ENCODE peak calls at places on chromosome 12, in six cellular contexts. Z is IMR-90, X is neuronal stem cell, R is mesendoderm, H is H1, F is trophoblast cell. J is an unnamed sample.

GRCh38 chr12:38508246-38508645 is 191.7 kb downstream of the ALG10B start:
- DNase-seq in Z (no peak), X (no peak), R (peak), H (no peak), F (no peak), J (no peak)

GRCh38 chr12:56158926-56159461 is 835 bp downstream of the MYL6 start:
- DNase-seq in Z (peak), X (peak), R (peak), H (no peak), F (peak), J (peak)

GRCh38 chr12:14774944-14775651 is 28.2 kb downstream of the WBP11 start:
- DNase-seq in Z (peak), X (no peak), R (peak), H (no peak), F (peak), J (peak)

GRCh38 chr12:63802012-63802608 is 22.4 kb downstream of the RXYLT1 start:
- DNase-seq in Z (peak), X (no peak), R (peak), H (no peak), F (no peak), J (peak)

GRCh38 chr12:53324113-53324778 is 2.8 kb upstream of the AAAS start:
- DNase-seq in Z (no peak), X (no peak), R (no peak), H (no peak), F (no peak), J (peak)

GRCh38 chr12:62472472-62472871 is 5.8 kb downstream of the MON2 start:
- DNase-seq in Z (no peak), X (no peak), R (peak), H (no peak), F (no peak), J (no peak)

GRCh38 chr12:26434299-26434915 is 239.0 kb downstream of the SSPN start:
- DNase-seq in Z (peak), X (peak), R (peak), H (peak), F (peak), J (peak)

GRCh38 chr12:41778934-41779333 is 365.7 kb downstream of the GXYLT1 start:
- DNase-seq in Z (no peak), X (no peak), R (no peak), H (no peak), F (no peak), J (no peak)

GRCh38 chr12:71460850-71461609 is 21.4 kb downstream of the LGR5 start:
- DNase-seq in Z (no peak), X (no peak), R (peak), H (no peak), F (no peak), J (no peak)

GRCh38 chr12:6384499-6385436 is 806 bp downstream of the LTBR start:
- DNase-seq in Z (no peak), X (no peak), R (no peak), H (no peak), F (no peak), J (no peak)
- H3K18ac ChIP-seq in Z (peak), X (peak), R (peak), H (peak), F (peak), J (peak)

DNA sequence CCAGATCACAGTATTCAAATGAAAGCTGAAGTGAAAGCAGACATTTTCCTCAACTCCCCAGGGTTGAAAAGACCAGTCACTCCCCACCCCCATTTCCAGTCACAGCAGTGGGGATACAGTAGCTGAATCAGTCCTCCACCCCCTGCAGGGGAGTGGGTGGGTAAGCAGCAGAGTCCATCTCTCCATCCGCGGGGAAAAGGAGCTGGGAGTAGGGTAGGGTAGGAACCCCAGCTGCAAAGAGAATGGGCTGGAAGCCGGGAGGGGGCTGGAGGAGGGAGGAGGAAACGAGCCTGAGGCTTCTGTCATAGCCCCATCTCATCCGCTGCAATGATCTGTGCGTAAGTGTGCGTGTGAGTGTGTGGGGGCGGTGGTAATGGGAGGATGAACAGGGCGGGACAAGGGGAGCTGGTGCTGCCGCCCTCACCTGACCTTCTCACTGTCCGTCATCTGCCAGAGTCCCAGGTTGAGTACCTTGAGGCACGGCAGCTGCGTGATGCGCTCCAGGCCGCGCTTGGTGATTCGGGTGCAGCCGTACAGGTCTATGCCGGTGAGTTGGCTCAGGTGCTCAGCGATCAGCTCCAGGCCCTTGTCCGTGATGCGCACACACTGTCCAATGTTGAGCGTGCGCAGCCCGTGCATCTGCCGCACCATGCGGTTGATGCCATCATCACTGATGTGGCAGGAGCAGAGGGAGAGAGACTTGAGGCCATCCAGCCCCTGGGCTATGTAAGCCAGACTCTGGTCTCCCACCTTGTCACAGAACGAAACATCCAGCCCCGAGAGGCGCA is 1.7 kb downstream of the FBXL14 start:
- DNase-seq in Z (peak), X (peak), R (peak), H (no peak), F (no peak), J (peak)
- H3K27ac ChIP-seq in Z (peak), X (peak), R (no peak), H (no peak), F (no peak), J (peak)

GRCh38 chr12:103799504-103800251 is 41.4 kb downstream of the NT5DC3 start:
- DNase-seq in Z (peak), X (no peak), R (peak), H (no peak), F (peak), J (peak)
- H3K4me3 ChIP-seq in Z (no peak), X (no peak), R (no peak), H (no peak), F (no peak), J (peak)

GRCh38 chr12:6925543-6926279 is 2.0 kb upstream of the ATN1 start:
- DNase-seq in Z (peak), X (peak), R (peak), H (no peak), F (no peak), J (peak)
- H3K18ac ChIP-seq in Z (peak), X (peak), R (peak), H (peak), F (peak), J (peak)

DNA sequence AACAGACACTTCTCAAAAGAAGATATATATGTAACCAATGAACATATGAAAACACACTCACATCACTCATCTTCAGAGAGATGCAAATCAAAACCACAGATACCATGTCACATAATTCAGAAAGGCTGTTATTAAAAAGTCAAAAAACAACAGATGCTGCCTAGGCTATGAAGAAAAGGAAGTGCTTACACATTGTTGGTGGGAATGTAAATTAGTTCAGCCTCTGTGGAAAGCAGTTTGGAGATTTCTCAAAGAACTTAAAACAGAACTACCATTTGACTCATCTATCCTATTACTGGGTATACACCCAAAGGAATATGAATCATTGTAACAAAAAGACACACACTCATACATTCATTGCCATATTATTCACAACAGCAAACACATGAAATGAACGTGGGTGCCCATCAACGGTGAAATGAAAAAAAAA is 35.1 kb downstream of the EIF2S3B start:
- DNase-seq in Z (no peak), X (no peak), R (no peak), H (no peak), F (no peak), J (no peak)
- H3K27ac ChIP-seq in Z (no peak), X (no peak), R (no peak), H (no peak), F (no peak), J (no peak)

DNA sequence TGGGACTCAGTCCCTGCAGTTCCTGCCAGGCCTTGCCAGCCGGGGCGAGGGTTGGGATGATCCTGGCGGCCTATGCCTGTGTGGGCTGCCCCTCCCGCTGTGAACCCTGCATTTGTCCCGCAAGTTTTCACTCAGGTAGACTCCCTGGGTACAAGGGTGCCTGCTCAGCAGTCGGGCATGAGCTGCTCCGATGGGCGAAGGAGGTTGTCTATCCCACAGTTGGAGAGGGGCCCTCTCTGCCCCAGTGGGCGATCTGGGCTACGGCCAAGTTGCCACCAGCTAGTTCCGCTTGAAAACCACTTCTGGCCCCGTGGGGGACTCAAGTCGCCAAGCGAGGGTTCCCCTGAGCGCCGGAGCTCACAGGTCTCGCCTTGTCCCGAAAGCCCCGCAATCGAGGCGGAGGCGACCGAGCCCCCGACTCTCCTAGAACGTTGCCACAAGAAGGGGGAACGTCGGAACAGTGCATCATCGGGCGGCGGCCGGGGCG is 368 bp upstream of the TPI1 start:
- DNase-seq in Z (no peak), X (no peak), R (no peak), H (no peak), F (no peak), J (no peak)
- H3K4me3 ChIP-seq in Z (peak), X (peak), R (peak), H (peak), F (peak), J (peak)

DNA sequence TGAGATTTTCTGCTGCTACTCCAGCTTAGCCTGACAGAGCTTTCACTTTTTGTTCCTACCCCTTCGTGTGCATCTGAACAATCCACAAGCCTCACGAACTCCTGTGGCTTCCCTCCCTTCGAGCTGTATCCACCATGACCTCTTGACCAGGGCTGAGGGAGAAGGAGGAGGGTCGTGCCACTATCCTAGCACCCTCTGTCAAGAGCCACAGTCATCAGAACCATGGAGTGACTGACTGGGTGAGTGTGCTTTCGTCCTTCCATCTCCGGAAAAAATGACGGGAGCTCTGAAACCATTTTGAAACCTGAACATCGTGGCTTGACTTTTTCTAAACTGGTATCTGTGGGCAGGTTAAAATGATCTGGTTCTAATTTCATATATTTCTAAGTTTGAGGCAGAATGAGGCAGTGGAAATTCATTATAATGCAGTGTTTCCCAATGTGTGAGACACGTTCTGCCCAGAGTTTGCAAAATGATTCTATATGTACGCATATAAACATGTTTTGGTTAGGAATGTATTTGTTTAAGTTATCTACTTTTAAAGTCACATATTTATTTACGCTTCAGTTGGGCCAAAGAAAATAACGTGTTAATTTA is 27.0 kb downstream of the IL26 start:
- DNase-seq in Z (no peak), X (no peak), R (no peak), H (no peak), F (no peak), J (no peak)
- H3K18ac ChIP-seq in Z (no peak), X (no peak), R (no peak), H (no peak), F (no peak), J (no peak)

DNA sequence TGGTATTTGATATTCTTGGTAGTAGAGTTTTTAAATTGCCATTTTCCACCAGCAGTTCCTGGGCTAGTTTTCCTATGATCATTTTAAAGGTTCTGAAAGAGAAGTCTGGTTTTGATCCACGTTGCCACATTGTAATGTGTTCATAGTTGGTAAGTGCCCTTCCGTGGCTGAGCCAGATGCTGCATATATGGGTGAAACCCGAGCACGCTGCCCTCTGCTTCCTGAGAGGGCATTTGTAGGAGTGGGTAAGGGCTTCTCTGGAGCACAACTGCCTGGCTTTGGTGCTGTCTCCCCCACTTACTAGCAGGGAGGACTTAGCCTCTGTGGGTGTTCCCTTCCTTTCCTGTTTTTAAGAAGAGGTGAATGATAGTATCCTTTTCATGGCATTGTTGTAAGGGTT is 7.1 kb downstream of the SNRNP35 start:
- DNase-seq in Z (no peak), X (no peak), R (no peak), H (no peak), F (no peak), J (no peak)
- H3K27ac ChIP-seq in Z (no peak), X (no peak), R (no peak), H (no peak), F (no peak), J (no peak)